ENCODE peak calls at places on chromosomes 3 and 15, in four cellular contexts. V, I, Z and L are unnamed samples.

GRCh38 chr3:44125241-44125640 is 116.4 kb upstream of the TOPAZ1 start:
- DNase-seq in V (no peak), I (no peak), Z (no peak), L (no peak)

GRCh38 chr15:40921949-40922607 is 7.1 kb upstream of the DLL4 start:
- DNase-seq in V (no peak), I (no peak), Z (no peak), L (no peak)

GRCh38 chr3:158091526-158091925 is 14.7 kb downstream of the SHOX2 start:
- DNase-seq in V (no peak), I (peak), Z (peak), L (no peak)

GRCh38 chr3:115423170-115423569 is 200.1 kb upstream of the GAP43 start:
- DNase-seq in V (no peak), I (no peak), Z (no peak), L (no peak)

GRCh38 chr15:68228971-68229385 is 550 bp downstream of the CLN6 start:
- DNase-seq in V (no peak), I (no peak), Z (no peak), L (no peak)

GRCh38 chr3:11238057-11238456 is 34.1 kb upstream of the ATG7 start:
- DNase-seq in V (no peak), I (no peak), Z (no peak), L (no peak)

GRCh38 chr15:71757741-71758530 is 52.4 kb upstream of the NR2E3 start:
- DNase-seq in V (no peak), I (no peak), Z (no peak), L (no peak)

GRCh38 chr15:69757186-69757585 is 304.6 kb downstream of the RPLP1 start:
- DNase-seq in V (no peak), I (no peak), Z (no peak), L (no peak)

GRCh38 chr15:80906159-80906775 is 83.4 kb downstream of the MESD start:
- DNase-seq in V (no peak), I (peak), Z (no peak), L (peak)

GRCh38 chr3:10945683-10946287 is 46.8 kb upstream of the SLC6A1 start:
- DNase-seq in V (peak), I (peak), Z (peak), L (peak)

GRCh38 chr15:89112341-89112971 is 24.2 kb downstream of the ABHD2 start:
- DNase-seq in V (no peak), I (peak), Z (no peak), L (no peak)

GRCh38 chr3:105806361-105806760 is 62.5 kb downstream of the CBLB start:
- DNase-seq in V (no peak), I (peak), Z (peak), L (no peak)

GRCh38 chr3:125087768-125088391 is 32.1 kb upstream of the HEG1 start:
- DNase-seq in V (no peak), I (no peak), Z (no peak), L (no peak)

GRCh38 chr3:196219194-196219969 is 3.0 kb downstream of the SLC51A start:
- DNase-seq in V (no peak), I (no peak), Z (no peak), L (no peak)

GRCh38 chr15:29322407-29322806 is 52.8 kb upstream of the NSMCE3 start:
- DNase-seq in V (no peak), I (no peak), Z (no peak), L (no peak)

GRCh38 chr3:107994954-107995715 is 95.7 kb downstream of the CD47 start:
- DNase-seq in V (no peak), I (no peak), Z (no peak), L (no peak)

GRCh38 chr15:91132079-91132478 is 32.0 kb downstream of the SV2B start:
- DNase-seq in V (no peak), I (peak), Z (no peak), L (no peak)

DNA sequence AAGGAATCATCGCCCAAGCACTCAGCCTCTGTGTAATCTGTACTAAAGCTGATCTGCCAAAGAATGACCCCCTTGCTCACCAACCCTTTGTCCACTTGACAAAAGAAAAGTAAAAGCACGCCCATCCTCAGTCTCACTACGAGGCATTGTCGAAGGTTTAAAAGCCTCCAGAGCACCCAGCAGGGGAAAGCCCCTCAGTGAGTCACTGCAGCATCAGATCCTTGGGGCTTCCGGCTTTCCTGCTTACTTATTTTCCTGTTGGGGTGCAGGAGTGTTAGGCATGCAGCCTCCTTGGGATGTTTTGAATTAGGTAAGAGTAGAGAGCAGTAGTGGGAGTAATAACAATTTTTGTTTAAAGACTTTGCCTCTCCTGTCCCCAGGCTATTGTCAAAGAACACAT is 216.1 kb downstream of the MTHFS start:
- DNase-seq in V (no peak), I (no peak), Z (no peak), L (no peak)
- TF ChIP-seq SP1 in V (no peak), I (no peak), Z (no peak), L (no peak)

GRCh38 chr3:153974614-153975013 is 146.6 kb upstream of the ARHGEF26 start:
- DNase-seq in V (no peak), I (no peak), Z (no peak), L (no peak)
- TF ChIP-seq ELF4 in V (no peak), I (no peak), Z (no peak), L (no peak)

DNA sequence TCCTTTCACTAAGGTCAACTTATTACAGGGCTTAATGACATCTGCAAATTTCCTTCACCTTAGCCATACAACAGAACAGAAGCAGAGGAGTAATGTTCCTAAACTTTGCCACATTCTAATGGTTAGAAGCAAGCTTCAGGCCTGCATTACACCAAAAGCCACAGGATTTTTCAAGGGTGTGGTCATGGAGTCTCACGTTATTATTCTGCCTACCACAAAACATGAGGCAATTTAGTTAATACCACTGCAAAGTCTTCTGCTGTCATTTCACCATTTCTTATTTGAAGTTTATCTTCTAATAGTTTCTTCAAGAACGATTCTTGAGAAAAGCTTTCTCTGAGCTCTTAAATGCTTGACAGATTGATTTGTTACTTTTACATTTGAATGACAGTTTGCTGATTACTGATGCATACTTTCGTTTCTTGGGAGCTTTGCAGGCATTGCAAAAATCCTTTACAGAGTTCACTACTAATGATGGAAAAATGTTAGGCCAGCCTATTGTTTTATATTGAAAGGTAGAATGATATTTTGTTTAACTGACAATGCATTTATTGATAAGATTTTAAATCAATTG is 1257.1 kb downstream of the NSUN3 start:
- DNase-seq in V (no peak), I (no peak), Z (no peak), L (no peak)
- TF ChIP-seq SP1 in V (no peak), I (no peak), Z (no peak), L (no peak)

DNA sequence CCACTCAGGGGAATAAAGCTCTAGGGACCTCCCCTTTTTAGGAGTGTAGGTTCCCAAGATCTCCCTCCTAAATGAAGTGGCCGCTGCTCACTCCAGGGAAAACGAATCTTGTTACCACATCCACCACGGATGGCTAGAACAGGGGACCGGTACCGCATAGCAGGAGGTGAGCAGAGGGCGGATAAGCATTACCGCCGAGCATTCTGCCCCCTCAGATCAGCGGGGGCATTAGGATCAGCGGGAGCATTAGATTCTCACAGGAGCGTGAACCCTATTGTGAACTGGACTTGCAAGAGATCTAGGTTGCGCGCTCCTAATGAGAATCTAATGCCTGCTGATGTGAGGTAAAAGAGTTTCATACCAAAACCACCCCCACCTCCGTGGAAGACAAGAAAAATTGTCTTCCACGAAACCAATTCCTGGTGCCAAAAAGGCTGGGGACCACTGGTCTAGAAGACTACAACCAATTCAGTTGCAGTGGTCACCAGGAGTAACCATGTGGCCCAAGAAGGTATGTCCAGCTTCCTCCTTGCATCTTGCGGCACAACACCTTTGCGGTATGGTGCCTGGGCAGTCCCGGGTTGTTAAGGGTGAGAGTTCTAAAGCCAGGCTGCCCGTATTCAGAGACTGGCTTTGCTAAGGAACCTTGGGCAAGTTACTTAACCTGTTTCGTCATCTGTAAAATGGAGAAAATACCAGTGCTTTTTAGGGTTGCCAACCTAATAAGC is 1.1 kb upstream of the SS18L2 start:
- DNase-seq in V (no peak), I (no peak), Z (no peak), L (no peak)
- TF ChIP-seq ELF4 in V (no peak), I (no peak), Z (no peak), L (no peak)

DNA sequence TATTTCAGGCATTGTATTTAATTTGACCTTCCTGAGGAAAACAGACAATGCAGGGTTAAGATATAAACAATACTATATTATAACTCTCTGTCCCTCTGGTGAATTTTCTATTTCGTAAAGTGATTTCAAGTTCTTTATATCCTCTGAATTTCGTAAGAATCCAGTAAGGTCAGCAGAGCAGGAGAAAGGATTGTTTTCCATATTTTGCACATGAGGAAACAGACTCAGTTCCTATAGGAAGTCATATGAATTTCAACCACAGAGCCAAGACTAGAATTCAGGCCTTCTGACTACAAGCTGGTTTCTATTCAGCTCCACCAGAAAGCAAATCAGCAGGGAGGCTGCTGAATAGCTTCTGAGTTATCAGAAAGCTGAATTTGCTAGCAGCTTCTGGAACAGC is 11.2 kb upstream of the PLAAT1 start:
- DNase-seq in V (no peak), I (no peak), Z (no peak), L (no peak)
- TF ChIP-seq SP1 in V (no peak), I (no peak), Z (no peak), L (no peak)